ENCODE peak calls at places on chromosomes 13 and 19, in ten cellular contexts. K is upper lobe of right lung; O is activated CD8-positive, alpha-beta T cell treated with anti-CD3 and anti-CD28 coated beads for 36 hours; X is RWPE2; J is CD8-positive, alpha-beta T cell; C is mucosa of descending colon; F is heart left ventricle; G is foreskin keratinocyte; P is CD4-positive, alpha-beta T cell; D is pancreas. B is an unnamed sample.
A peak's percentile ranks its signal among the peaks of the same experiment; 100 is the strongest.

GRCh38 chr19:38977445-38978314 is 2.1 kb upstream of the FBXO17 start:
- ATAC-seq in C (no peak), G (peak; percentile 52), X (peak; percentile 17), K (no peak), F (no peak), J (no peak), O (peak; percentile 95), D (no peak), P (no peak), B (no peak)

GRCh38 chr19:40724848-40725247 is 7.9 kb downstream of the ITPKC start:
- ATAC-seq in K (no peak), D (no peak), O (peak; percentile 80), P (no peak), X (no peak), G (no peak), F (no peak), J (no peak), C (no peak), B (no peak)

GRCh38 chr13:46121597-46122163 is 16.8 kb upstream of the CPB2 start:
- ATAC-seq in K (no peak), C (no peak), X (no peak), P (no peak), D (no peak), O (no peak), J (no peak), F (no peak), G (no peak), B (no peak)

GRCh38 chr19:19061491-19061890 is 2.3 kb upstream of the SLC25A42 start:
- ATAC-seq in K (no peak), J (no peak), F (peak; percentile 2), X (no peak), P (no peak), G (no peak), D (no peak), O (no peak), C (no peak), B (no peak)

GRCh38 chr13:93700115-93700514 is 473.5 kb downstream of the GPC6 start:
- ATAC-seq in F (no peak), O (no peak), G (no peak), J (no peak), X (no peak), P (no peak), C (no peak), D (no peak), K (no peak), B (no peak)

GRCh38 chr13:27034678-27035111 is 136.9 kb downstream of the USP12 start:
- ATAC-seq in J (no peak), G (no peak), P (no peak), X (no peak), O (no peak), C (peak; percentile 23), F (peak; percentile 62), K (peak; percentile 60), D (no peak), B (no peak)

GRCh38 chr19:38209671-38210457 is 14.2 kb downstream of the DPF1 start:
- ATAC-seq in G (peak; percentile 14), K (peak; percentile 69), D (peak; percentile 50), F (peak; percentile 82), P (no peak), J (no peak), C (peak; percentile 50), X (peak; percentile 45), O (no peak), B (peak; percentile 85)

GRCh38 chr19:18795540-18795939 is 4.4 kb upstream of the COMP start:
- ATAC-seq in D (no peak), F (peak; percentile 62), G (peak; percentile 20), O (no peak), J (no peak), P (no peak), X (peak; percentile 37), K (peak; percentile 13), C (no peak), B (peak; percentile 26)

GRCh38 chr19:49064029-49064629 is 489 bp downstream of the NTF4 start:
- ATAC-seq in D (peak; percentile 50), F (no peak), C (peak; percentile 23), O (no peak), P (no peak), X (peak; percentile 91), K (peak; percentile 83), G (peak; percentile 81), J (no peak), B (no peak)

DNA sequence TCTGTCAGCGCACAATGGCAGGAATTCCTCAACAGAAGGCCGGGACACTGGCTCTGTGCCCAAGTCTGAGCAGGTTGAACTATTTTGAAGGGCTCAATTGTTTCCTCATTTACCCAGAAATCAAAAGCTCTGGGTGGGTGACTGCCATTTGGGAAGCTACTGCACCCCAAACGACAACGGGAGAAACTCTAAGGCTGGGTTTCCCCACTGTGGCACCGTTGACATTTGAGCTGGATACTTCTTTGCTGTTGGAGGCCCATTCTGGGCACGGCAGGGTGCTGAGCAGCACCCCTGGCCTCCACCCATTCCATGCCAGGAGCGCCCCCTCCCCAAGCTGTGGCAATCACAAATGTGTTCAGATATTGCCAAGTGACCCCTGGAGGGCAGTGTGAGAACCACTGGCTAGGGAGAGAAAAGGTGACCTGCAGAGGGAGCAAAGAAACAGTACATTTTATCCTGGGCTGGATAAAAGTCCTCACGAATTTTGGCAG is 62.5 kb downstream of the RFX2 start:
- ATAC-seq in F (peak; percentile 31), P (no peak), G (no peak), K (peak; percentile 58), D (peak; percentile 79), O (no peak), X (no peak), C (peak; percentile 50), J (no peak), B (peak; percentile 63)
- TF ChIP-seq CTCF in F (peak; percentile 51), P (no peak), G (peak; percentile 65), K (peak; percentile 49), D (peak; percentile 41), O (peak; percentile 7), X (no peak), C (no peak), J (no peak), B (peak; percentile 92)

DNA sequence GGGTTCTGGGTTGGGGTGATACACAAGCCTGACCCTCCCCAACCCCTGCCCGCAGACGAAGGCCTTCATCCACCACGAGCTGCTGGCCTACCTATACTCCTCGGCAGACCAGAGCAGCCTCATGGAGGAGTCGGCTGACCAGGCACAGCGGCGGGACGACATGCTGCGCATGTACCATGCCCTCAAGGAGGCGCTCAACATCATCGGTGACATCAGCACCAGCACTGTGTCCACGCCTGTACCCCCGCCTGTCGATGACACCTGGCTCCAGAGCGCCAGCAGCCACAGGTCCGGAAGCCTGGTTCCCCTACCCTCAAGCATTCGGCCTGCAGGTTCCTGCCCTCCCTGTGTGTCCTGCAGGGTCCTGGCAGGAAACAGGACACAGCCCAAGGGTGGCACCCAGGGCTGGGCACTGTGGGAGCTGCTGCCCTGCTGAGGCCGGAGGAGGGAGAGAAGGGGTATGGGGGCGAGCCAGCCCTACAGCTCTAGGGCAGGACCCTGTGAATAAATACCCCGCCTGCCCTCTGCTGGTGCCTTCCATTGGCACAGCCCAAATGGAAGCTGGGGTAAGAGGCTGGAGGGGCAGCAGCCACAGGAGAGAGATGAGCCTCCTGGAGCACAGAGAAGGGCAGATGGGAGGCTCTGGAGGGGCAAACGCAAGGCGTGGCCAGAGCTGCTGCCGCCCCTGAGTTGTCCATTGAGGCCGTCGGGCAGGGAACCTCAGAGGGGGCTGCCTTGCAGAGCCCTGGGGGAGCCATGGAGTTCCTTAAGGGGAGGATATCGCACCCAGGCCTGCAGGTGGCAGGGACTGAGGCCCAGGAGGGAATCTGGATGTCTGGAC is 6.8 kb downstream of the TMED1 start:
- ATAC-seq in O (peak; percentile 55), X (no peak), K (no peak), J (peak; percentile 19), C (peak; percentile 3), F (peak; percentile 1), P (peak; percentile 36), G (no peak), D (no peak), B (no peak)
- TF ChIP-seq CTCF in O (peak; percentile 22), X (peak; percentile 4), K (no peak), J (no peak), C (no peak), F (no peak), P (no peak), G (peak; percentile 34), D (no peak), B (no peak)

GRCh38 chr13:41231786-41232185 is 31.6 kb downstream of the MTRF1 start:
- ATAC-seq in O (no peak), F (no peak), K (peak; percentile 79), X (no peak), P (no peak), D (peak; percentile 96), G (no peak), C (peak; percentile 99), J (no peak), B (no peak)

GRCh38 chr13:41229356-41229755 is 34.0 kb downstream of the MTRF1 start:
- ATAC-seq in P (no peak), O (no peak), F (no peak), D (no peak), G (no peak), X (no peak), K (no peak), J (no peak), C (no peak), B (no peak)

GRCh38 chr13:41232715-41233114 is 30.7 kb downstream of the MTRF1 start:
- ATAC-seq in O (no peak), K (no peak), F (no peak), G (no peak), J (no peak), C (no peak), P (no peak), D (peak; percentile 31), X (no peak), B (no peak)

GRCh38 chr13:41236369-41236768 is 27.0 kb downstream of the MTRF1 start:
- ATAC-seq in D (peak; percentile 26), C (no peak), F (no peak), O (no peak), K (no peak), J (no peak), P (no peak), G (no peak), X (no peak), B (no peak)

GRCh38 chr13:41231025-41231677 is 32.2 kb downstream of the MTRF1 start:
- ATAC-seq in K (no peak), C (peak; percentile 62), J (no peak), P (no peak), F (no peak), X (no peak), G (no peak), D (peak; percentile 81), O (no peak), B (no peak)
- TF ChIP-seq CTCF in K (no peak), C (no peak), J (no peak), P (no peak), F (no peak), X (no peak), G (no peak), D (no peak), O (no peak), B (no peak)

DNA sequence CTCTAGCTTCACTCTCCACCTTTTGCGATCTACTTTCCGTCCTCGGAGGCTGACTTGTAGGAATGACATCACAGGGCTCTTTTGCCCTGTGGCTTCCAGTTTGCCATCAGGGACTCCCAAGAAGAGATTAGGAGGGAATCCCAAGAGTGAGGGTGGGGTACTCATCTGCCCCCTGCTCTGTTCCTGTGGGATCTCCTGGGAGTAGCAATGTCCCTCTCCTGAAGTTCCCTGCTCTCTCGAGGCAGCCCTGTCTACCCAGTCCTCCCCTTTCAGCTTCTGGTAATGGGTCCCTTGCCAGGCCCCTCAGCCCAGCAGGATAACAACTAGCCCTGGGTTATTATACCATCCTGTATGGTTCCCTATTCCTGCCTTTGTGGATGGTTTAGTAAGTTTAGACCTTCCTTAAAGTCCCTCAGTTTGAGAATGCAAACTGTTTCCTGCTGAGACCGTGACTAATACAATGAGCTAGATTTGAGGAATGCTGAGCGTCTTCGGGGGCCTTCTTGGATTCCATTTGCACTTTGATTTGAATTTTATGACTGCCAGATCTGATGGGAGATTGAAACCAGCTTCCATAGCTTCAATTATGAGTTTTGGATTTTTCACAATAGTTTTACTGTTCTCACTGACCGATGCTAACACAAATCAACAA is 73.7 kb upstream of the IPO5 start:
- ATAC-seq in O (no peak), C (no peak), D (peak; percentile 44), J (no peak), P (no peak), G (peak; percentile 87), X (peak; percentile 99), F (peak; percentile 28), K (no peak), B (no peak)
- TF ChIP-seq CTCF in O (no peak), C (no peak), D (no peak), J (no peak), P (no peak), G (no peak), X (no peak), F (no peak), K (no peak), B (no peak)